ENCODE peak calls at places on chromosomes 7 and 10, in four cellular contexts. R, A, V and C are unnamed samples.

GRCh38 chr7:130009848-130010688 is 41.1 kb downstream of the ZC3HC1 start:
- DNase-seq in A (peak; percentile 100), R (no peak), V (peak; percentile 94), C (no peak)

GRCh38 chr10:121886997-121887622 is 40.7 kb downstream of the ATE1 start:
- DNase-seq in V (peak; percentile 48), R (peak; percentile 70), A (peak; percentile 34), C (no peak)

GRCh38 chr10:3723706-3724225 is 61.2 kb downstream of the KLF6 start:
- DNase-seq in A (no peak), V (no peak), R (no peak), C (no peak)

GRCh38 chr7:35246819-35247218 is 7.1 kb downstream of the TBX20 start:
- DNase-seq in V (no peak), R (no peak), A (no peak), C (no peak)

GRCh38 chr7:46525876-46526275 is 604.8 kb upstream of the IGFBP3 start:
- DNase-seq in R (no peak), A (no peak), V (no peak), C (no peak)

GRCh38 chr7:64882341-64883112 is 20.5 kb upstream of the ZNF273 start:
- DNase-seq in V (no peak), A (no peak), R (peak; percentile 68), C (no peak)

GRCh38 chr10:28127881-28128280 is 129.0 kb upstream of the ODAD2 start:
- DNase-seq in R (no peak), A (peak; percentile 24), V (no peak), C (no peak)

GRCh38 chr7:82444220-82445049 is 858 bp upstream of the CACNA2D1 start:
- DNase-seq in A (no peak), R (peak; percentile 58), V (peak; percentile 57), C (peak; percentile 96)

GRCh38 chr7:28020302-28020940 is 160.2 kb downstream of the JAZF1 start:
- DNase-seq in A (peak; percentile 79), V (peak; percentile 81), R (peak; percentile 60), C (peak; percentile 93)

GRCh38 chr10:62626817-62627216 is 177.7 kb upstream of the ADO start:
- DNase-seq in R (no peak), V (no peak), A (peak; percentile 60), C (no peak)

GRCh38 chr10:80945267-80945880 is 407.7 kb downstream of the SH2D4B start:
- DNase-seq in V (peak; percentile 45), A (no peak), R (no peak), C (no peak)

GRCh38 chr10:69230128-69230527 is 10.0 kb downstream of the HKDC1 start:
- DNase-seq in A (no peak), R (no peak), V (no peak), C (no peak)

GRCh38 chr10:78754269-78755074 is 314.3 kb upstream of the ZMIZ1 start:
- DNase-seq in V (no peak), A (no peak), R (no peak), C (no peak)

GRCh38 chr7:22576941-22577927 is 77.2 kb upstream of the STEAP1B start:
- DNase-seq in A (peak; percentile 97), R (no peak), V (no peak), C (no peak)

GRCh38 chr7:152925412-152926147 is 166.0 kb downstream of the ACTR3B start:
- DNase-seq in A (no peak), V (no peak), R (peak; percentile 10), C (no peak)

GRCh38 chr10:112687647-112688046 is 240.6 kb downstream of the VTI1A start:
- DNase-seq in R (no peak), V (no peak), A (no peak), C (no peak)

GRCh38 chr10:26503911-26504310 is 65.8 kb downstream of the APBB1IP start:
- DNase-seq in V (no peak), A (no peak), R (no peak), C (no peak)